ENCODE peak calls at places on chromosome 2, in four cellular contexts. P is A549, Q is K562, B is HepG2. N is an unnamed sample.

GRCh38 chr2:164620873-164621760 is at the start of gene GRB14:
- DNase-seq in P (peak; percentile 76), Q (no peak), B (peak; percentile 32), N (peak; percentile 80)

GRCh38 chr2:28665041-28665704 is 86.5 kb upstream of the PPP1CB start:
- DNase-seq in P (no peak), B (no peak), Q (no peak), N (no peak)

GRCh38 chr2:157789933-157790511 is 86.1 kb downstream of the ACVR1 start:
- DNase-seq in Q (no peak), P (no peak), B (no peak), N (no peak)

GRCh38 chr2:106187426-106187825 is 6.7 kb downstream of the UXS1 start:
- DNase-seq in B (no peak), P (no peak), Q (no peak), N (no peak)

GRCh38 chr2:224426650-224427049 is 24.7 kb upstream of the FAM124B start:
- DNase-seq in Q (no peak), P (no peak), B (no peak), N (no peak)

GRCh38 chr2:185130685-185131084 is 532.4 kb downstream of the ZNF804A start:
- DNase-seq in Q (no peak), P (no peak), B (no peak), N (no peak)

GRCh38 chr2:109459485-109459884 is 154.3 kb downstream of the SEPTIN10 start:
- DNase-seq in P (no peak), B (no peak), Q (no peak), N (no peak)

GRCh38 chr2:97720746-97721145 is 7.4 kb downstream of the ZAP70 start:
- DNase-seq in P (no peak), Q (no peak), B (no peak), N (no peak)

GRCh38 chr2:191696001-191696400 is 18.1 kb downstream of the NABP1 start:
- DNase-seq in P (no peak), B (no peak), Q (no peak), N (no peak)

GRCh38 chr2:119837759-119838158 is 78.0 kb downstream of the PTPN4 start:
- DNase-seq in P (no peak), B (no peak), Q (no peak), N (no peak)
- TF ChIP-seq HMGXB4 in P (no peak), B (no peak), Q (no peak), N (no peak)

GRCh38 chr2:241673797-241674725 is 12.6 kb downstream of the DTYMK start:
- DNase-seq in Q (peak; percentile 44), B (peak; percentile 28), P (peak; percentile 31), N (peak; percentile 36)
- TF ChIP-seq HMGXB4 in Q (no peak), B (no peak), P (no peak), N (no peak)

DNA sequence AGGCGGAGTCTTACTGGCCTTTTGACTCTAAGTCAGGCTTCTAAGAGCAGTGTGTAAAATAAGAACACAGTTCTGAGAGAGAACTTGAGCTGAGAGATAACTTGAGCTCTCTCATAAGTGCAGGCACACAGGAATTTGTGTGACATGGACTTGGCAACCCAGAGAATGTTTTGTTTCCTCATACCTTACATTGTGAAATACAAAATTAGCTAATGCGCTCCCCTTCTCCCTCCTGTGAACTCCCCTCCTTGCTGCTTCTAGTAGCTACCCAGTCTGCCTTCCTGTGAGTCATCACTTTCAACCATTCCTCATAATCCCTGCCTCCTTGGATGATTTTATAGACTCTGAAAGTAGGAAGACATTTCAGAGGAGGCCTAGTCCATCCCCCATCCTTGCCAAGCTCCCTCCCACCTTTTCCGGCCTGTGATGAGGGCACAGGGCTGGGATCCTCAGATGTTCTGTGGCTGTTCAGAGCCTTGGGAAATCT is 22.6 kb downstream of the FER1L5 start:
- DNase-seq in Q (no peak), B (peak; percentile 27), P (peak; percentile 89), N (no peak)
- TF ChIP-seq HMGXB4 in Q (no peak), B (no peak), P (no peak), N (no peak)

DNA sequence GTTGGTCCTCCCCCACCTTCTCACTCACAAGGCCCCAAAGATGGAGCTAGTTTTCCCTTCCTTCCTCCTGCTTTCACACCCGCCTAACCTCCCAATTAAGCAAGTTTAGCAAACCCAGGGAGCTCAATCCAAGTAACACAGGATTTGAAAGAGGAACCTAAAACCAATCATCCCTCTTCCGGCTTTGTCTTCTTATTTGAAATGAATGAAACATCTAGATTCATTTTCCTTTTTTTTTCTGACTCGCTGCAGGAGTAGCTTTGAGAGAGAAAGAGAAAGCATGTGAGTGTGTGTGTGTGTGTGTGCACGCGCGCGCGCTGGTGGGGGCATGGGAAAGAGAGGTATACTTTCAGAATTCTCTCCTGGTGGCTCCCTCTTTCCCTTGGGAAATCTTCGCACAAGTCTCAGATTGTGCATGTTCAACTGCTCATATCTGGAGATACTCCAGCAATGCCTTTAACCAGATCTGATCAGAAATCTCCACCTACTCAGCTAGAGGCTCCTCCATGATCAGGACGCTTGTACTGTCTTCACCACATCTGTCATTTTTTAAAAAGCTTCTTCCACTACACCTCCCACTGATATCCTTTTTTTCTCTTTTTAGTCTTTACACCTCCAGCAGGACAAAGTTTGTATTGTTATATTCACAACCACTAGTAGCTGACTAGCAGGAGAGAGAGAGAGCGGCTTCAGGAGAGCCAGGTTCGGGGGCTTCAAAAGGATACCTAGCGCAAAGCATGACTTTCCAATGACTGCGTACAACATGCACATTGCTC is 1.6 kb downstream of the SLC8A1 start:
- DNase-seq in P (no peak), Q (no peak), B (no peak), N (no peak)
- TF ChIP-seq HMGXB4 in P (no peak), Q (no peak), B (no peak), N (no peak)

DNA sequence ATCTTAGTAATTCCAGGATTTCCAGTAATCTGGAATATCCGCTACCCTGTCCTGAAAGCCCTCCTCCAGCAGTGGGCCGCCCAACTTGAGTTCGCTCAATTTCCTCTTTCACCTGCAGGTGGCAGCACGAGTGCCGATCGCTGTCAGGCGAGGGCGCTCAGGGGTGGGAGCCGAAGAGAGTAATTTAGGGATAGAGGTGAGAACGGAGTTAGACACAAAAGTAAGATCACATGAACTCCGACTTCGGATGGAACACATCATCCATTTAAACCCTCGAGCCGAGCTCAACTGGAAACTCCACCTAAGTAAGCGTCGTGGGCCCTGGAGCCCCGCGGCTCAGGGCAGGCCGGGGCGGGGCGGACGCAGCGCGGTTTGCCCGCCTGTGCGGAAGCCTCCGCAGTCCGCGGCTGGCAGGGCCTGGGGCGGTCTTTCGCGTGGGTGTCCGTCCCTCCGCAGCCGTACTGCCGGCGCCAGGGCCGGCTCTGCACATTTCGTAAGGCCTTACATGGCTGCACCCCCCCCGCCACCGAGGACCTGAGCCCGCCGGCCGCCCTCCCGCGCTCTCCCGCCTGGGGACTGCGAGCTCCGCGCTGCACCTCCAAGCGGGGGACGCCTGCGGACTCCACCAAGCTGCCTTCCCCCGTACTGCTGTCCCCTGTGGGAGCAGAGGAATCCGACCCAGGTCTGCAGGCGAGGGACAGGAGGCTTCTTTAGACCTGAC is 61.2 kb downstream of the SEMA4F start:
- DNase-seq in Q (peak; percentile 85), P (peak; percentile 82), B (peak; percentile 72), N (peak; percentile 90)
- TF ChIP-seq HMGXB4 in Q (no peak), P (peak; percentile 58), B (peak; percentile 98), N (peak; percentile 95)

GRCh38 chr2:199713746-199714145 is 137.2 kb downstream of the FTCDNL1 start:
- DNase-seq in B (no peak), P (no peak), Q (no peak), N (no peak)

GRCh38 chr2:199717587-199717907 is 133.4 kb downstream of the FTCDNL1 start:
- DNase-seq in Q (no peak), B (no peak), P (no peak), N (no peak)

GRCh38 chr2:199718074-199718473 is 132.9 kb downstream of the FTCDNL1 start:
- DNase-seq in Q (no peak), B (peak; percentile 66), P (no peak), N (no peak)

GRCh38 chr2:199716807-199717586 is 134.0 kb downstream of the FTCDNL1 start:
- DNase-seq in B (peak; percentile 21), Q (no peak), P (peak; percentile 51), N (no peak)
- TF ChIP-seq HMGXB4 in B (no peak), Q (no peak), P (no peak), N (no peak)

DNA sequence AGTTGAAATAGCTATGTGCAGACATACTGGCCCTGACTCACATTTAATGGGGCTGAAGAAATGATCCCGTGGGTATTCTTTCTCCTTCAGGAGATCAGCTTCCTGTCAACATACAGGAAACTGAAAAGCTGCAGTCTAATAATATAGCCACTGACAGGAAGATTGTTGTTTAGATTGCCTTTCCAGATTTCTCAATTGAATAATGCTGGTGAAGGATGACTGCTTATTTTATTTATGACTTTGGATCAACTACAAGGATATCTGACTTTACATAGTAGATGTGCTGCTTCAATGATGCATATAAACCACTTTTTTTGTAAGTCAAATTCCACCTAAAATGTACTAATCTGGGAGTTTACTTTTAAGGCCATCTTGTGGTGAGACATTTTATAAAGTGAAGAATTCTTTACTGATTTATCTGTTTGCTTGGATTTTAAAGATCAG is 93.4 kb upstream of the MAP4K3 start:
- DNase-seq in P (no peak), B (no peak), Q (no peak), N (no peak)
- TF ChIP-seq HMGXB4 in P (no peak), B (no peak), Q (no peak), N (no peak)

DNA sequence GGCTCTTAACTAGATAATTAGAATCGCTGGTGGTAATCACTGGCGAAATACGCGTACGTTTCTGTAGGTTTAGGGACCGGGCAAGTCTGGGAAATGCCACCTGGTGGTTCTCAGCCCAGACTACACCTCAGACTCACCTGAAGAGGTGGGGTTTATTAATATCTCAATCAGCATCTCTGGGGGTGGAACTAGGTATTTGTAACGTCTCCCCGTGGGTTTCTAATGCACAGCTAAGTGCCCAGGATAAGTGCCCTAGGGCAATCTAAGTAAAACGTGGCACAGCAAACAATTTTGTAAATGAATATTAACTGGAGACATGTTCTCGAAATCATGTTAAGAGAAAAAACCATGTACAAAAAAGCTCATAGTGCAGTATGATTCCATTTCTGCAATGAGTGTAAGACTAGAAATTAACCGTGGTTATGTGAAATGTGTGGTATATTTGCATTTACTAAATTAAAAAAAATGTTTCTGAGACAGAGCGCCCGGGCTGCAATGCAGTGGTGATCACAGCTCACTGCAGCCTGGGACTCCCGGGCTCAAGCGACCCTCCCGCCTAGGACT is 760 bp upstream of the CNOT11 start:
- DNase-seq in B (peak; percentile 77), Q (no peak), P (peak; percentile 36), N (peak; percentile 46)
- TF ChIP-seq HMGXB4 in B (no peak), Q (no peak), P (no peak), N (no peak)